ENCODE peak calls at places on chromosomes 16 and 17, in four cellular contexts. T, Y, J and I are unnamed samples.

GRCh38 chr17:46117850-46118696 is 75.2 kb downstream of the KANSL1 start:
- DNase-seq in T (no peak), Y (no peak), J (no peak), I (no peak)

GRCh38 chr16:25633549-25633948 is 58.2 kb upstream of the HS3ST4 start:
- DNase-seq in T (no peak), Y (peak), J (no peak), I (no peak)

GRCh38 chr16:75703341-75703740 is 2.1 kb upstream of the DUXB start:
- DNase-seq in T (no peak), Y (no peak), J (no peak), I (no peak)

GRCh38 chr16:11992594-11993524 is 16.3 kb downstream of the SNX29 start:
- DNase-seq in T (no peak), Y (no peak), J (no peak), I (no peak)

GRCh38 chr17:35757243-35757642 is 3.4 kb upstream of the C17orf50 start:
- DNase-seq in T (no peak), Y (no peak), J (no peak), I (no peak)

GRCh38 chr16:84446086-84446485 is 58.4 kb downstream of the MEAK7 start:
- DNase-seq in T (no peak), Y (no peak), J (no peak), I (no peak)

GRCh38 chr16:67562918-67563707 is 787 bp downstream of the CTCF start:
- DNase-seq in T (peak), Y (no peak), J (peak), I (peak)

GRCh38 chr17:47204722-47205418 is 4.3 kb upstream of the MYL4 start:
- DNase-seq in T (peak), Y (peak), J (peak), I (peak)

GRCh38 chr16:70702624-70703023 is 16.8 kb upstream of the MTSS2 start:
- DNase-seq in T (no peak), Y (no peak), J (no peak), I (no peak)

GRCh38 chr17:48553190-48553547 is 8.3 kb upstream of the HOXB2 start:
- DNase-seq in T (no peak), Y (no peak), J (no peak), I (no peak)

GRCh38 chr16:69381231-69381630 is 4.6 kb downstream of the TERF2 start:
- DNase-seq in T (no peak), Y (no peak), J (no peak), I (no peak)

GRCh38 chr17:80772906-80773242 is 218.8 kb upstream of the CHMP6 start:
- DNase-seq in T (no peak), Y (no peak), J (no peak), I (no peak)

GRCh38 chr17:34420254-34420766 is 57.3 kb upstream of the CCL1 start:
- DNase-seq in T (peak), Y (peak), J (peak), I (peak)

DNA sequence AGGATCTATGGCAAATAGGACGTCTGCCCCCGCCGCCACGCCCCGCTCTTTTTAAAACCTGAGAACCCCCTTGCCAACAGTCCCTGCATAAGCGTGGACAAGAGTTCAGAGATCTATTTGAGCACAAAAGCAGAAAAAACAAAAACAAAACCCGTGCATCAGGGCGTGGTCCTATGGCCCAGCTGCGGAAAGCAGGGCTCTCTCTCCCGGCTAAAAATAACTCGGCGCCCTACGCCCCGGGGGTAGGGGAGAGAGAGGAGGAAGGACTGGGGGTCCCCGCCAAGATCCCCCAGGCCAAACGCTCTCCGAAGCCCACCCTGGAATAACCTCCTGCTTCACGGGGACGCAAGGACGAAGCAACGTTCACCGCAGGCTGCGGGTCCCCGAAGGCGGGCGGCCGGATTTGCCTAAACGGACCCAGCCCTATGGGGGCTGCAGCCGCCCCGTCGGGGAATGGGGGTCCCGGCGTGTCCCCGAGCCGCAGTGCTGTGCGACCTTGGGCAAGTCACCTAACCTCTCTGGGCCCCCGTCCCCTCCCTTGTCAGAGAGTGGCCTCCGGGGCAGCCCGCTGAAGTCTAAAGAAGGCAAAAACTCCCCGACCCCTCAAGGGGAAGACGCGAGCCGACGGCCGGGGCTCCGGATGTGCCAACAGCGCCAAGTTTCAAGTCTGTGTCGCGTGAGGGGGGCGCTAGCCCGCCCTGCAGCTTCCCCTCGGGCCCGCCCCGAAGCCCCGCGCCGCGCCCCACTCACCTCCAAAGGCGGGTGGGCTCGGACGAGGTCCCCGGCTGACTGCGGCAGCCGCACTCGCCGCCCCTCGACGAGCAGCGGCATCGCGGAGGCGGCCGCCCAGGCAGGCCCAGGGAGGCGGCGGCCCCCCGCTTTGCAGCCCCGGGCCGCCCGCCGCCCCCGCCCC is 477 bp downstream of the NTAN1 start:
- DNase-seq in T (peak), Y (no peak), J (peak), I (no peak)
- TF ChIP-seq CTCF in T (no peak), Y (peak), J (peak), I (no peak)

DNA sequence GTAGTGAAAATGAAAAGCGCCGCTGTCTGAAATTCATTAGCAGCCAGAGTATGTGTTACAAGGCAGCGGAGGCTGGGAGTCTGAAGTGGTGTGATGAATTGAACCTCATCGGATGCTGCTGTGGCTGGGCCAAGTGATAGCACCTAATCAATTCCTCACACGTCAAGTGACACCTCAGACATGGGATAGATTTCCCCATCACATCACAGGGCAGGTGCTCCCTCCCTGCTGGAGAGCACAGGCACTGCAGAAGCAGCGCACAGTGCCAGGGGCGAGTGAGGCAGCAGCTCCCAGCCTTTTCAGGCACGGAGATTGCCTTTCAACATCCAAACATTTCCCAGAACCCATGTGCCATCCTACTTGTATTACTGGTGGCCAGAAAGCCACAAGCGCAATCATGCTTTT is 32.2 kb downstream of the DRC3 start:
- DNase-seq in T (peak), Y (no peak), J (no peak), I (no peak)
- TF ChIP-seq CTCF in T (peak), Y (peak), J (no peak), I (no peak)

GRCh38 chr16:56681939-56682702 is at the start of gene MT1X:
- DNase-seq in T (peak), Y (peak), J (peak), I (peak)
- TF ChIP-seq CTCF in T (no peak), Y (no peak), J (no peak), I (no peak)

GRCh38 chr17:62998665-62999393 is 32.8 kb downstream of the TANC2 start:
- DNase-seq in T (no peak), Y (no peak), J (no peak), I (no peak)

GRCh38 chr17:62996221-62996620 is 30.2 kb downstream of the TANC2 start:
- DNase-seq in T (no peak), Y (no peak), J (no peak), I (no peak)

GRCh38 chr17:62994931-62995330 is 28.9 kb downstream of the TANC2 start:
- DNase-seq in T (no peak), Y (no peak), J (no peak), I (no peak)

GRCh38 chr17:62995377-62995885 is 29.4 kb downstream of the TANC2 start:
- DNase-seq in T (no peak), Y (no peak), J (peak), I (no peak)
- TF ChIP-seq CTCF in T (peak), Y (peak), J (peak), I (no peak)

GRCh38 chr17:7436556-7437368 is 1.5 kb downstream of the TMEM102 start:
- DNase-seq in T (peak), Y (peak), J (peak), I (peak)
- TF ChIP-seq CTCF in T (peak), Y (peak), J (peak), I (no peak)

DNA sequence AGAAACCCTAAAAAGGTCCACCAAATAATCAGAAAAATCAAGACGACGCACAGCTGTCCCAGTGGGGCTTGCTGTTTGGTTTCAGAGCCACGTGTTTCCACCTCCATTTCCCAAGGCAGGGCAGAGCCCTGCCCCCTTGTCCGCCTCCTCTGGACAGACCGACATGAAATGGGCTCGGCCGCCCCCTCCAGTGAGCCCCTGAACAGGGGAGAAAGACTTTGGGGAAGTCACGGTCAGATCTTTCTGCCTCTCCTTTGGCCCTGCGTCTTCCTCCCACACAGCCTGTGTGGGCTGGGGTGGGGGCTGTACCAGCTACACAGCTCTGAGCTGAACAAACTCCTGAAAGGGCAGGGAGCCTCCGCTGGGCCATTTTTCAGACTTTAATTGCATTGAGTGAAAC is 230.8 kb downstream of the ENGASE start:
- DNase-seq in T (no peak), Y (no peak), J (no peak), I (no peak)
- TF ChIP-seq CTCF in T (no peak), Y (no peak), J (no peak), I (no peak)